ENCODE peak calls at places on chromosomes 1 and 21, in nine cellular contexts. C is fibroblast of gingiva; H is tibial nerve; E is stimulated activated effector memory CD8-positive, alpha-beta T cell treated with anti-CD3 and anti-CD28 coated beads, Interleukin-12 subunit alpha, Interleukin-12 subunit beta, amount 100 ng/mL, for 72 hours; F is NCI-H1105 treated with DMSO at 0.1 percent for 48 hours; W is NCI-H1092; X is MM.1S; I is SHP77; U is NCI-H524. Q is an unnamed sample.

GRCh38 chr21:38228115-38228514 is 28.7 kb upstream of the KCNJ15 start:
- DNase-seq in C (no peak), H (no peak), E (no peak), F (no peak), W (no peak), X (no peak), I (no peak), U (no peak), Q (no peak)

GRCh38 chr1:53442297-53442696 is 16.9 kb upstream of the DMRTB1 start:
- DNase-seq in C (peak; percentile 40), H (no peak), E (no peak), F (no peak), W (no peak), X (no peak), I (no peak), U (no peak), Q (peak; percentile 68)

GRCh38 chr1:163090321-163090945 is 21.3 kb downstream of the RGS4 start:
- DNase-seq in C (peak; percentile 56), H (no peak), E (no peak), F (no peak), W (no peak), X (no peak), I (no peak), U (no peak), Q (no peak)

GRCh38 chr1:14598007-14598497 is 433 bp upstream of the KAZN start:
- DNase-seq in C (no peak), H (no peak), E (no peak), F (peak; percentile 73), W (peak; percentile 46), X (no peak), I (no peak), U (no peak), Q (no peak)

GRCh38 chr1:111937147-111937725 is 52.2 kb downstream of the KCND3 start:
- DNase-seq in C (no peak), H (no peak), E (no peak), F (no peak), W (no peak), X (no peak), I (no peak), U (no peak), Q (no peak)

GRCh38 chr1:67883069-67883468 is 49.8 kb upstream of the GNG12 start:
- DNase-seq in C (peak; percentile 7), H (no peak), E (no peak), F (no peak), W (no peak), X (no peak), I (no peak), U (no peak), Q (peak; percentile 87)

GRCh38 chr1:185337221-185337620 is 20.2 kb upstream of the IVNS1ABP start:
- DNase-seq in C (peak; percentile 73), H (no peak), E (no peak), F (no peak), W (no peak), X (no peak), I (no peak), U (no peak), Q (no peak)

GRCh38 chr1:92481598-92482403 is 4.9 kb downstream of the GFI1 start:
- DNase-seq in C (no peak), H (no peak), E (no peak), F (no peak), W (no peak), X (no peak), I (no peak), U (no peak), Q (no peak)

GRCh38 chr1:109931189-109931672 is 20.6 kb downstream of the CSF1 start:
- DNase-seq in C (peak; percentile 77), H (peak; percentile 76), E (no peak), F (no peak), W (no peak), X (no peak), I (peak; percentile 65), U (no peak), Q (peak; percentile 52)

GRCh38 chr1:173134029-173134428 is 73.1 kb downstream of the TNFSF4 start:
- DNase-seq in C (no peak), H (no peak), E (no peak), F (no peak), W (no peak), X (no peak), I (no peak), U (no peak), Q (no peak)

GRCh38 chr1:7505871-7506676 is 265.0 kb upstream of the VAMP3 start:
- DNase-seq in C (no peak), H (no peak), E (no peak), F (no peak), W (no peak), X (no peak), I (no peak), U (no peak), Q (no peak)

GRCh38 chr1:155051777-155052398 is 772 bp downstream of the ADAM15 start:
- DNase-seq in C (no peak), H (peak; percentile 31), E (peak; percentile 70), F (peak; percentile 30), W (peak; percentile 38), X (peak; percentile 48), I (peak; percentile 67), U (peak; percentile 14), Q (no peak)

GRCh38 chr1:63746129-63746864 is 27.5 kb upstream of the ROR1 start:
- DNase-seq in C (no peak), H (no peak), E (no peak), F (no peak), W (no peak), X (no peak), I (peak; percentile 6), U (no peak), Q (peak; percentile 84)

GRCh38 chr1:244952940-244953339 is 88.6 kb upstream of the HNRNPU start:
- DNase-seq in C (no peak), H (no peak), E (no peak), F (no peak), W (no peak), X (no peak), I (no peak), U (no peak), Q (no peak)

GRCh38 chr1:69739181-69739580 is 171.5 kb downstream of the LRRC7 start:
- DNase-seq in C (no peak), H (no peak), E (no peak), F (no peak), W (no peak), X (no peak), I (no peak), U (no peak), Q (no peak)

GRCh38 chr1:231626951-231627614 is 493 bp downstream of the DISC1 start:
- DNase-seq in C (peak; percentile 52), H (peak; percentile 65), E (peak; percentile 60), F (no peak), W (no peak), X (no peak), I (peak; percentile 61), U (no peak), Q (no peak)

GRCh38 chr1:28887418-28887834 is 26.9 kb upstream of the EPB41 start:
- DNase-seq in C (no peak), H (no peak), E (peak; percentile 61), F (no peak), W (no peak), X (peak; percentile 20), I (no peak), U (no peak), Q (no peak)

GRCh38 chr1:48294656-48295055 is 72.1 kb downstream of the SLC5A9 start:
- DNase-seq in C (no peak), H (no peak), E (no peak), F (no peak), W (no peak), X (no peak), I (no peak), U (no peak), Q (no peak)

GRCh38 chr1:81998165-81998564 is 197.4 kb downstream of the ADGRL2 start:
- DNase-seq in C (peak; percentile 4), H (no peak), E (no peak), F (no peak), W (no peak), X (no peak), I (no peak), U (no peak), Q (no peak)

GRCh38 chr1:179303173-179303572 is 9.6 kb downstream of the SOAT1 start:
- DNase-seq in C (no peak), H (no peak), E (no peak), F (peak; percentile 73), W (no peak), X (no peak), I (peak; percentile 20), U (no peak), Q (no peak)

GRCh38 chr1:119686661-119687060 is 25.1 kb upstream of the PHGDH start:
- DNase-seq in C (no peak), H (no peak), E (no peak), F (peak; percentile 41), W (no peak), X (no peak), I (no peak), U (no peak), Q (peak; percentile 37)

GRCh38 chr1:6423321-6423999 is 1.1 kb upstream of the ESPN start:
- DNase-seq in C (no peak), H (no peak), E (peak; percentile 83), F (peak; percentile 84), W (peak; percentile 57), X (peak; percentile 54), I (peak; percentile 28), U (no peak), Q (no peak)

GRCh38 chr1:168504064-168504837 is 39.5 kb downstream of the XCL2 start:
- DNase-seq in C (peak; percentile 98), H (peak; percentile 77), E (peak; percentile 64), F (no peak), W (no peak), X (no peak), I (no peak), U (no peak), Q (peak; percentile 85)

GRCh38 chr1:41102208-41102607 is 80.7 kb upstream of the SLFNL1 start:
- DNase-seq in C (peak; percentile 98), H (peak; percentile 84), E (no peak), F (peak; percentile 41), W (no peak), X (no peak), I (no peak), U (no peak), Q (peak; percentile 97)